ENCODE peak calls at places on chromosomes 5 and 9, in seven cellular contexts. F is activated CD8-positive, alpha-beta T cell treated with anti-CD3 and anti-CD28 coated beads for 36 hours; J is cardiac muscle cell; M is sigmoid colon; D is GM12865; U is fibroblast of lung; A is CD8-positive, alpha-beta T cell. G is an unnamed sample.
A peak's percentile ranks its signal among the peaks of the same experiment; 100 is the strongest.

GRCh38 chr9:131728961-131729360 is 10.9 kb downstream of the RAPGEF1 start:
- DNase-seq in F (peak; percentile 83), M (no peak), A (peak; percentile 38), U (no peak), D (peak; percentile 75), J (no peak), G (peak; percentile 57)

GRCh38 chr9:116414374-116414773 is 260.8 kb downstream of the PAPPA start:
- DNase-seq in D (no peak), M (no peak), J (no peak), A (no peak), U (no peak), F (no peak), G (no peak)

GRCh38 chr9:115399026-115399425 is 281.1 kb upstream of the TNC start:
- DNase-seq in J (no peak), D (no peak), F (no peak), A (no peak), M (no peak), U (no peak), G (no peak)

GRCh38 chr9:13459071-13459470 is 179.6 kb upstream of the MPDZ start:
- DNase-seq in F (no peak), J (no peak), U (no peak), D (no peak), M (no peak), A (no peak), G (no peak)

GRCh38 chr5:130065617-130066016 is 161.4 kb downstream of the CHSY3 start:
- DNase-seq in M (no peak), D (no peak), F (no peak), A (no peak), U (no peak), J (no peak), G (no peak)

GRCh38 chr5:42854795-42855194 is 43.1 kb upstream of the SELENOP start:
- DNase-seq in U (no peak), F (no peak), M (no peak), D (no peak), A (no peak), J (no peak), G (no peak)

GRCh38 chr5:173581408-173582197 is 34.8 kb downstream of the BOD1 start:
- DNase-seq in F (peak; percentile 67), A (no peak), D (peak; percentile 67), J (peak; percentile 60), M (no peak), U (peak; percentile 39), G (peak; percentile 54)

GRCh38 chr5:107524111-107524510 is 146.6 kb downstream of the EFNA5 start:
- DNase-seq in J (no peak), U (no peak), A (no peak), F (no peak), M (no peak), D (no peak), G (no peak)

GRCh38 chr9:127562841-127563523 is 49.1 kb upstream of the STXBP1 start:
- DNase-seq in F (no peak), A (no peak), M (no peak), U (peak; percentile 71), J (peak; percentile 66), D (no peak), G (no peak)

DNA sequence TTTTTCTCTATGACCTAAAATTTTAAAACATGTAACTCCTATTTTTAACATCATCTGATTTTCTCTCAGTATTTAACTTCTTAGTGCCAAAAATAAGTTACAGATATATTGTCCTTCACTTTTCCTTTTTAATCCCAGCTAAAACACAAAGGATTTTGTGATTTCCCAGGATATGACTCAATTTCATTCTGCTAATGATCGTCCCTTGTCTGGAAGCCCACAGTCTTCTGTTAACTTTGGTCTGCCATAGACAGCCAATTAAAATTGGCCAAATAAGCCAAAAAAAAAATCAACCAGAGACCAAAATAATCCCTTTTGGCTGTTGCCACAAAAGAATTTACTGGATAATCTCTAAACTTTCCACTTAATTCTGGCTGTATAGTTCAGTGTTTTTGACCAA is 124.5 kb upstream of the FST start:
- DNase-seq in D (no peak), F (no peak), U (no peak), J (no peak), A (no peak), M (no peak), G (no peak)
- TF ChIP-seq CTCF in D (no peak), F (no peak), U (no peak), J (no peak), A (no peak), M (no peak), G (no peak)

DNA sequence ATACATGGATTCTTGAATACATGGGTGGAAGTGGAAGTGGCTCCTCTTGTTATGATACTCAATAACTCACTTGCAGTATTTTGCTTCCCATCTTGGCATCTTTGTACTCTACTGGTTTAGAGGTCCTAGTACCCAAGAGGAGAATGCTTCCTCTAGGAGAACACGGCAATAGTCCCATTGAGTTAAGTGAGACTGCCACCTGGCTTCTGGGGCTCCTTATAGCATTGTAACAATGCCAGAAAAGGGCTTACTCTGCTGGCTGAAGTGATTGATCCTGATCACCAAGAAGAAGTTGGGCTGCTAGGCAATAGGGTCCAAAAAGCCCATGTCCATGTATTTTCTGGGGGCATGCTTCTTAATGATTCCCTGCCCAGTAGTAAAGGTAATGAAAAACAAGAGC is 627.6 kb upstream of the SGCD start:
- DNase-seq in U (no peak), A (no peak), M (no peak), F (no peak), D (no peak), J (no peak), G (no peak)
- TF ChIP-seq CTCF in U (no peak), A (no peak), M (no peak), F (no peak), D (peak; percentile 2), J (no peak), G (no peak)

GRCh38 chr5:149730620-149731331 is 666 bp downstream of the PPARGC1B start:
- DNase-seq in J (peak; percentile 30), D (peak; percentile 78), U (no peak), A (peak; percentile 17), F (peak; percentile 72), M (peak; percentile 82), G (no peak)
- TF ChIP-seq CTCF in J (no peak), D (no peak), U (no peak), A (no peak), F (no peak), M (no peak), G (no peak)

DNA sequence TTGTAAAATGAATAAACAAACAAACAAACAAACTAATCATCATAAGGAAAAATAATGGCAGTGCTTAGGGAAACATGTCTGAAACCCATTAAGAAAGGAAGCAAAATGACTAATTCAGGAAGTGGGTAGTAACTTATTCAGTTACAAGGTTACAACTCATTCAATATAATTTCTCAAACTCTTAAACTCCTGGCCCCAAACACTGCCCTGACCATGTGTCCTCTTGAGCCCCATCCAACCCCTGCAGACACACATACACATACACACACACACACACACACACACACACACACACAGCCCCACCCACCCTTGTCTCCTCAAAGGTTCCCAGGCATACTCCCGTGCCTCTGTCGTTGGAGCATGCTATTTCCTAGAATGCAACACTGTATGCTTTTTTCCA is 193.9 kb downstream of the SEC61B start:
- DNase-seq in F (no peak), A (no peak), D (peak; percentile 21), M (no peak), J (peak; percentile 8), U (peak; percentile 55), G (no peak)
- TF ChIP-seq CTCF in F (no peak), A (no peak), D (no peak), M (no peak), J (no peak), U (no peak), G (no peak)

DNA sequence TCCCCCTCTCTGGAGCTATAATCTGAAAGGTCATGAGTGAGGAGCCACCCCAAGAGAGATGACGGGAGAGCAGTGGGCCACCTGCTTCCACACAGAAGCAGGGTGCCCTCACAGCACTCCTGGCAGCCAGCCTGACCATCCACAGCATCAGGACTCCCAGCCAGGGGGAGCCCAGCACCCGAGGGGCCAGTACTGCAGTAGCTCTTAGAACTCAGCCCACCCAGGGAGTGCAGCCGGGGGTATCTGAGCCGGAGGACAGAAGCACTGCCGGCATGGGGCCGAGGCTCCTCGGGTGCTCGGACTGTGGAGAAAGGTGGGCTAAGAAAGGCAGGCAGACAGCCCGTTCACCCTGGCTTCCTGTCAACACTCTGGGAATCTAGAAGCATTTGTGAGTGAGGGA is 25.7 kb upstream of the ASPN start:
- DNase-seq in D (no peak), J (peak; percentile 12), F (no peak), M (peak; percentile 70), A (no peak), U (no peak), G (no peak)
- TF ChIP-seq CTCF in D (no peak), J (no peak), F (no peak), M (no peak), A (no peak), U (peak; percentile 5), G (no peak)

G was measured in CD14-positive monocyte.